ENCODE peak calls at places on chromosome 11, in four cellular contexts. E is K562, B is ascending aorta, A is hepatocyte. I is an unnamed sample. For H3K36me3, the result is how much of the 10 kb centered on the place peaks cover.

GRCh38 chr11:65132238-65132987 is 1.9 kb downstream of the SYVN1 start:
- DNase-seq in E (no peak), B (no peak), A (no peak), I (no peak)

GRCh38 chr11:128761339-128761738 is 67.5 kb downstream of the FLI1 start:
- DNase-seq in E (no peak), B (no peak), A (no peak), I (no peak)

GRCh38 chr11:62025429-62026105 is 58.1 kb upstream of the FTH1 start:
- DNase-seq in E (peak), B (peak), A (peak), I (no peak)

GRCh38 chr11:8015753-8016239 is 28.7 kb downstream of the EIF3F start:
- DNase-seq in E (no peak), B (no peak), A (no peak), I (no peak)

GRCh38 chr11:112451250-112451649 is 190.6 kb upstream of the PLET1 start:
- DNase-seq in E (no peak), B (no peak), A (no peak), I (no peak)

GRCh38 chr11:40306938-40307548 is 1152.4 kb downstream of the LRRC4C start:
- DNase-seq in E (peak), B (no peak), A (peak), I (no peak)

GRCh38 chr11:102495161-102496042 is 35.1 kb downstream of the MMP7 start:
- DNase-seq in E (peak), B (no peak), A (peak), I (peak)

GRCh38 chr11:111514216-111515031 is at the start of gene HOATZ:
- DNase-seq in E (peak), B (no peak), A (peak), I (no peak)

GRCh38 chr11:125074511-125075241 is 11.6 kb downstream of the SLC37A2 start:
- DNase-seq in E (peak), B (no peak), A (peak), I (no peak)

GRCh38 chr11:67006029-67006884 is 16.7 kb upstream of the SYT12 start:
- DNase-seq in E (peak), B (no peak), A (no peak), I (peak)

GRCh38 chr11:68954970-68955958 is 25.5 kb downstream of the MRGPRD start:
- DNase-seq in E (peak), B (no peak), A (peak), I (no peak)

GRCh38 chr11:86625981-86626380 is 46.4 kb downstream of the ME3 start:
- DNase-seq in E (no peak), B (no peak), A (no peak), I (no peak)

GRCh38 chr11:69699213-69699612 is 4.6 kb downstream of the FGF19 start:
- DNase-seq in E (no peak), B (no peak), A (no peak), I (peak)

GRCh38 chr11:130070829-130071205 is 1.1 kb downstream of the APLP2 start:
- DNase-seq in E (no peak), B (no peak), A (peak), I (peak)

GRCh38 chr11:33709471-33709870 is 8.8 kb upstream of the C11orf91 start:
- DNase-seq in E (no peak), B (no peak), A (no peak), I (no peak)

GRCh38 chr11:44753965-44754645 is 27.3 kb downstream of the TSPAN18 start:
- DNase-seq in E (no peak), B (no peak), A (no peak), I (no peak)

GRCh38 chr11:20048246-20048645 is 112.0 kb downstream of the DBX1 start:
- DNase-seq in E (no peak), B (no peak), A (no peak), I (no peak)

DNA sequence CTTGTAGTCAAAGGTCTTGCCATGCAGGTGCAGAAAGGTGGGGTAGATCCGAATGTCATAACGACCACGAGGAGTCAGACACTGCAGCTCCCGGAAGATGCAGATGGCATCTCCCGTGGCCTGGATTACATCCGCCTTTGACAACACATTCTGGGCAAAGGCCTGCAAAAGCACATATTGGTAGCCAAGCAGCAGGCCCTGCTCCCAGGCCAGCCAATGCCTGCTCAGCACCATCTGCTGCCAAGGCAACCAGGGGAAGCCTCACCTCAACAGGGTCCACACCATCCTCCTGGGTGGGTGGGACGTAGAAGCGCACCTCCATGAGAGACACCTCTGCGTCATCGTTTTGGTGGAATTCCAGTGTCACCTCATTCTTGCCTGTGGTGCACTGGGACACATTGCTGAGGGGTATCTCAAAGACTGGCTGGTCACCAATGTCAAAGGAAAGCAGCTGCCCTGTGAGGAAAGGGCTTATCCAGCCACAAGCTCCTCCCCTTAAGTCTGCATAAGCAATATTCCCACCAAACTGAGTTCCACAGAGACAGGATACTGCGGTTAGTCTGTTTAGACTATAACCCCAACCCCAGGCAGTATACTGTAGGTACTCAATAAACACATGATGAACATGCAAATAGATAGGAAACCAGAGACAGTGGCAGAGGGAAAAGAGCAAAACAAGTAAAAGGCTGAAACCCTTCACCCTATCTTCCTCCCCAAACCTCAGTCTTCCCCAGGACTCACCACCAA is 2.8 kb downstream of the SSRP1 start:
- DNase-seq in E (no peak), B (no peak), A (no peak), I (no peak)
- H3K36me3 ChIP-seq in E (half or more), B (half or more), A (under half), I (half or more)

GRCh38 chr11:134149371-134149770 is 74.4 kb downstream of the NCAPD3 start:
- DNase-seq in E (no peak), B (no peak), A (no peak), I (no peak)
- H3K36me3 ChIP-seq in E (under half), B (half or more), A (under half), I (half or more)

GRCh38 chr11:206516-207212 is 535 bp downstream of the BET1L start:
- DNase-seq in E (peak), B (no peak), A (peak), I (no peak)
- H3K36me3 ChIP-seq in E (half or more), B (half or more), A (under half), I (under half)

DNA sequence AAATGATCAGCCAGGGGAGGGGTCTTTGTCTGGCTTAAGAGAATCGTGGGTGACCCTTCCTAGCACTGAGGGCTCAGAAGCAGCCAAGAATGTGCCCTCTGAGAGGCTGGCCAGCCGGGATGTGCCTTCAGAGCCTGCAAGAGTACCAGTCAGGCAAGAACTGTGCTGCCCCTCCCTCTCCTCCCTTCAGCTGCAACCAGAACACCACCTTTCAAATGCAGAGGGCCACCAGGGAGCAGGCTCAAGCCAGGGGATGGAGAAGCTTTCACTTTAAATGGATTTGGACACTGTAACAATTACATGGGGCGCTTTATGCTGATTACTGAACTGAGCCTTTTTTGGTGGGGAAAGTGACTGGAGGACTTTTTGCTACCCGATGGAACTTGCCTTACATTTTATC is 44.9 kb upstream of the TENM4 start:
- DNase-seq in E (no peak), B (no peak), A (no peak), I (no peak)
- H3K36me3 ChIP-seq in E (under half), B (under half), A (under half), I (under half)

DNA sequence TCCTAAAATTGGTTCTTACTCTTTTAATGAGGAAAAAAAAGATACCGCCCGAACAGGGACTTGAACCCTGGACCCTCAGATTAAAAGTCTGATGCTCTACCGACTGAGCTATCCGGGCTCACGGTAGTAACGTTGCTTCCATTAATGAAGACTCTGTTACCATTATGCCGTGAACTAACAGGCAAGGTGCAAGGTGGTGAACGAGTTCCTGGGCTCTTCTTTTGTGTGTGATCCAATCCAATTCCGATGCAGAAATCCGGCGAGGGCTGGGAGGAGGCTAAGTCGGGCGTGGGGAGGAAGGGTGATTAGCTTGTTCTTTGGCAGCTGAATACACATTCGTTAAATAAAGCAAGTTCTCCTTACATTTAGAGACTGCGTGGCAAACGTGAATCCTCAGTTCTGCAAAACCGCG is 49.0 kb downstream of the OR4D9 start:
- DNase-seq in E (peak), B (no peak), A (peak), I (peak)
- H3K36me3 ChIP-seq in E (under half), B (under half), A (under half), I (under half)

DNA sequence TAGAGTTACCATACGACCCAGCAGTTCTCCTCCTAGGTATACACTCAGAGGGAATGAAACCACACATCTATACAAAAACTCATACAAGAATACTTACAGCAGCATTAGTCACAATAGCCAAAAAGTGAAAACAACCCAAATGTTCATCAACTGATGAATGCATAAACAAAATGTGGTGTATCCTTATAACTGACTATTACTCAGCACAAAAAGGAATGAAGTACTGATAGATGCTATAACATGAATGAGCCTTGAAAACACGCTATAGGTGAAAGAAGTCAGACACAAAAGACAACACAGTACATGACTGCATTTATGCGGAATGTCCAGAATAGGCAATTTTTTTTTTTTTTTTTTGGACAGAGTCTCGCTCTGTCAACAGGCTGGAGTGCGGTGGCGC is 23.1 kb downstream of the NCAPD3 start:
- DNase-seq in E (no peak), B (no peak), A (no peak), I (no peak)
- H3K36me3 ChIP-seq in E (half or more), B (under half), A (under half), I (half or more)

GRCh38 chr11:123751777-123752176 is 2.5 kb downstream of the OR6X1 start:
- DNase-seq in E (no peak), B (no peak), A (no peak), I (no peak)
- H3K36me3 ChIP-seq in E (under half), B (under half), A (under half), I (under half)

DNA sequence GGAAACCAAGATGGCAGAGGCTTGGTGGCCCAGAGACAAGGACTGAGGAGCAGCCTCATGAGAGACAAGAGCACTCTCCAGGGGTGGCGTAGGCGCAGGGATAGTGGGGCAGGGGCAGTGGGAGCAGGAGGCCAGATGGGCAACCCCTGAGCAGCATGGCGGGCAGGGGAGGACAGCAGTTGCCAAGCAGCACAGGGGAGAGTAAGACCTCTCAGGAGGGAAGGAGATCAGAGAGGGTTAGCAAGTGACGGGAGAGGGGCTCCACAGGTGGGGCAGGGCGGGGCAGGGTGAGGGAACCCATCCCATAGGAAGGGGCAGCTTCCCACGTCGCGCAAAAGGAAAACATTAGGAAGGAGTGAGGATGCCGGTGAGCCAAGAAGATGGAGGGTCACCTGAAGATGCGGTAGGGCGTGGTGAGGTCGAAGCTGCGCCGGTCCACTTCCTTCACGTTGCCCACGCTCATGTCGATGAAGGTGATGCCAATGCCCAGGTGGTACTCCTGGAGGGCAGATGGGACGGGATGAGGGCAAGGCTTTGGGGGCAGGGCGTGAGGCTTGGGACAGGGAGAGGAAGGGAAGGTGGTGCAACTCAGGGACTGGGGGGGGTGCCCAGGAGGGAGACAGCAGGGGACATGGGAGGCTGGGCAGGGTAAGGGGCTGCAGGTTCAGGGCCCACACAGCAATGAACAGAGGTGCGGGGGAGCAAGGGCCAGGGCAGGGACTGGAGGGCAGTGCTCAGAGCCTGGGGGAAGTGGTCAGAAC is 35.4 kb upstream of the PDE2A start:
- DNase-seq in E (no peak), B (no peak), A (no peak), I (no peak)
- H3K36me3 ChIP-seq in E (half or more), B (half or more), A (under half), I (under half)

I was measured in WERI-Rb-1.